ENCODE peak calls at places on chromosome 12, in nine cellular contexts. C is upper lobe of right lung; N is tibial artery; G is CD8-positive, alpha-beta T cell; Z is astrocyte; J is esophagus muscularis mucosa; D is sigmoid colon; X is fibroblast of mammary gland; T is tibial nerve. B is an unnamed sample.

GRCh38 chr12:89453579-89453978 is 71.0 kb downstream of the GALNT4 start:
- DNase-seq in C (no peak), N (no peak), G (no peak), Z (peak), J (no peak), D (no peak), X (peak), T (no peak), B (peak)

GRCh38 chr12:96985515-96986362 is 78.7 kb downstream of the NEDD1 start:
- DNase-seq in C (peak), N (no peak), G (peak), Z (no peak), J (peak), D (no peak), X (no peak), T (no peak), B (peak)

GRCh38 chr12:132476421-132476820 is 13.5 kb upstream of the FBRSL1 start:
- DNase-seq in C (no peak), N (no peak), G (no peak), Z (no peak), J (no peak), D (no peak), X (no peak), T (no peak), B (no peak)

GRCh38 chr12:68749861-68750260 is 3.9 kb downstream of the SLC35E3 start:
- DNase-seq in C (no peak), N (no peak), G (no peak), Z (no peak), J (no peak), D (no peak), X (no peak), T (no peak), B (no peak)

GRCh38 chr12:97465012-97465345 is 2.4 kb downstream of the RMST start:
- DNase-seq in C (no peak), N (no peak), G (no peak), Z (no peak), J (no peak), D (no peak), X (no peak), T (no peak), B (no peak)

GRCh38 chr12:129503802-129504201 is 400.0 kb downstream of the TMEM132D start:
- DNase-seq in C (no peak), N (no peak), G (no peak), Z (no peak), J (no peak), D (no peak), X (no peak), T (no peak), B (no peak)

GRCh38 chr12:570949-571794 is 92.1 kb downstream of the NINJ2 start:
- DNase-seq in C (peak), N (peak), G (no peak), Z (peak), J (no peak), D (peak), X (peak), T (peak), B (peak)

GRCh38 chr12:109462868-109463692 is 14.0 kb downstream of the KCTD10 start:
- DNase-seq in C (peak), N (peak), G (no peak), Z (peak), J (peak), D (peak), X (peak), T (peak), B (peak)

GRCh38 chr12:49133014-49133413 is 1.8 kb upstream of the TUBA1B start:
- DNase-seq in C (no peak), N (no peak), G (no peak), Z (no peak), J (no peak), D (no peak), X (no peak), T (no peak), B (no peak)

GRCh38 chr12:124633269-124633953 is 66.0 kb upstream of the NCOR2 start:
- DNase-seq in C (no peak), N (no peak), G (no peak), Z (peak), J (no peak), D (no peak), X (peak), T (no peak), B (peak)

GRCh38 chr12:121652767-121653497 is 16.5 kb downstream of the MORN3 start:
- DNase-seq in C (no peak), N (peak), G (no peak), Z (no peak), J (no peak), D (no peak), X (no peak), T (no peak), B (no peak)

GRCh38 chr12:22882559-22882958 is 257.6 kb downstream of the ETNK1 start:
- DNase-seq in C (no peak), N (no peak), G (no peak), Z (no peak), J (no peak), D (no peak), X (no peak), T (no peak), B (peak)

GRCh38 chr12:2395352-2395977 is 342.7 kb downstream of the CACNA1C start:
- DNase-seq in C (peak), N (no peak), G (peak), Z (no peak), J (no peak), D (no peak), X (peak), T (no peak), B (peak)

GRCh38 chr12:113334786-113335539 is at the start of gene SLC8B1:
- DNase-seq in C (peak), N (peak), G (peak), Z (peak), J (peak), D (peak), X (peak), T (peak), B (peak)

GRCh38 chr12:68007466-68007865 is 18.2 kb downstream of the IFNG-AS1 start:
- DNase-seq in C (no peak), N (no peak), G (no peak), Z (no peak), J (no peak), D (no peak), X (peak), T (no peak), B (peak)

GRCh38 chr12:86349196-86349595 is 93.0 kb upstream of the MGAT4C start:
- DNase-seq in C (no peak), N (no peak), G (no peak), Z (no peak), J (no peak), D (no peak), X (no peak), T (no peak), B (no peak)

GRCh38 chr12:77575376-77575775 is 255.3 kb upstream of the NAV3 start:
- DNase-seq in C (no peak), N (no peak), G (no peak), Z (no peak), J (no peak), D (no peak), X (no peak), T (no peak), B (no peak)

GRCh38 chr12:92045852-92046251 is 99.8 kb downstream of the BTG1 start:
- DNase-seq in C (no peak), N (no peak), G (no peak), Z (no peak), J (no peak), D (no peak), X (no peak), T (no peak), B (no peak)

GRCh38 chr12:118063567-118064391 is 2.8 kb upstream of the WSB2 start:
- DNase-seq in C (no peak), N (no peak), G (no peak), Z (no peak), J (no peak), D (no peak), X (no peak), T (no peak), B (peak)

GRCh38 chr12:22042981-22043669 is 2.9 kb upstream of the CMAS start:
- DNase-seq in C (no peak), N (no peak), G (no peak), Z (peak), J (no peak), D (no peak), X (peak), T (no peak), B (peak)

GRCh38 chr12:69555461-69555860 is 29.8 kb upstream of the CCT2 start:
- DNase-seq in C (no peak), N (no peak), G (no peak), Z (peak), J (no peak), D (no peak), X (peak), T (no peak), B (peak)

GRCh38 chr12:111406474-111407370 is 999 bp downstream of the SH2B3 start:
- DNase-seq in C (peak), N (peak), G (peak), Z (no peak), J (no peak), D (peak), X (no peak), T (no peak), B (no peak)

DNA sequence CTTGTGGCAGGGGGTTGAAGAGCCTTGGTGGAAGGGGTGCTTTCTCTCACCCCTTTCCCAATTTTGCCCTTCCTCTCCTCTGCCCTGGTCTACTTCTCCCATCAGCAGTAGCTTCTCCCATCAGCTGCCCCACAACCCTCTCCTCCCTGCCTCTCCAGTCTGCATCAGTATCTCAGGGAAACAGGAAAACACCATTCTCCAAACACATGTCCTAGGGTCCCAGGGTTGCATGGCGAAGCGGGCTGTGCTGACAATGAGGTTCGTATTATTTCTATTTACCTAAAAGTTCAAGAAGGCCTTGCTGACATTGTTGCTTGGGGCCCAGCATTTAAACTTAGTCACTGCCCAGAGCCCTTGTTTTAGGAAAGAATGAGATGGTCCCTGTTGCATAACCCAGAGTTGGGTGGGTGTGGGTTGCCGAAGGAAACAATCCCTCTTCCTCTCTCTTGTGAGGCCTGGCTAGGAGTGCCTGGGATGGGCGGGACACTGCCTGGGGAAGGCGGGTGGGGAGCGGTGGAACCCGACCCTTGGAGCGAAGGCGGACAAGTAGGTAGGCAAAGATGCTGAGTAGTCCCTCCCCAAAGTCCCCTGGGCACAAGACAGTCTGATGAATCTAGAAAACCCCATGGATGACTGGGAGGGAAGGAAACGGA is 1.3 kb upstream of the IGFBP6 start:
- DNase-seq in C (no peak), N (peak), G (no peak), Z (peak), J (no peak), D (peak), X (peak), T (peak), B (peak)
- H3K4me3 ChIP-seq in C (peak), N (peak), G (no peak), Z (no peak), J (peak), D (peak), X (peak), T (peak), B (no peak)

GRCh38 chr12:47251919-47252318 is 172.2 kb upstream of the AMIGO2 start:
- DNase-seq in C (no peak), N (no peak), G (no peak), Z (no peak), J (no peak), D (no peak), X (no peak), T (no peak), B (no peak)

GRCh38 chr12:47247418-47247817 is 167.7 kb upstream of the AMIGO2 start:
- DNase-seq in C (peak), N (no peak), G (no peak), Z (no peak), J (no peak), D (no peak), X (no peak), T (no peak), B (no peak)

GRCh38 chr12:47249082-47249481 is 169.3 kb upstream of the AMIGO2 start:
- DNase-seq in C (no peak), N (no peak), G (no peak), Z (no peak), J (no peak), D (no peak), X (no peak), T (no peak), B (no peak)

GRCh38 chr12:47245623-47246022 is 165.9 kb upstream of the AMIGO2 start:
- DNase-seq in C (no peak), N (no peak), G (no peak), Z (no peak), J (no peak), D (no peak), X (no peak), T (no peak), B (no peak)

DNA sequence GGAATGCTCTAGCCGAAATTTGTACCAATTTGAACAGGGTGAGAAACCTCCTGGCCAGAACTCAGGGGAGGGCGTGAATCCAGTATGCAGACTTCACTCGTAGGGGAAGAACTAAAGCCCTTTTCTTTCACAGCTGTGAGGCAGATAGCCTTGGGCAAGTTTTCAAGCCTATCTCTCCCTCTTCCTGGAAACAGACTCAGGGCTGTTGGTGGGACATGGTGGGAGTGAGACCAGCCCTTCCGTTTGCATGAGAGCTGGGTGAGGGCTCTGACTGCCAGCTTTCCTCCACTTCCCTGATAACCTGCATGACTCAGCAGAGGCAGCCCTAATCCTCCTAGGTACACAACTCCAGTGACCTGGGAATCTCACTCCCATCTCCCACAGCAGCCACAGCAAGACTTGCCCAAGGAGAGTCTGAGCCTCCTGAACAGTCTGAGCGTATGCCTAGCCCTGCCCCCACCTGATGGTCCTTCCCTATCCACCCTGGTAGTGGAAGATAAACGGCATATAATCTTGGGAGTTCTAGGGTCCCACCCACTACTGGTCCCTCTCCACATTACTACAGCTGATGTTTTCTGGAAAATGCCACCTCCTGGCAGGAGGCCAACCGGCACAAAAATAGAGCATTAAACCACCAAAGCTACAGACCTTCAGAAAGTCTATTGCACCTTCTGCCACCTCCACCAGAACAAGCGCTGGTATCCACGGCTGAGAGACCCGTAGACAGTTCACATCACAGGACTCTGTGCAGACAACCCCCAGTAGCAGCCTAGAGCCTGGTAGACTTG is 170.2 kb upstream of the AMIGO2 start:
- DNase-seq in C (peak), N (no peak), G (no peak), Z (peak), J (no peak), D (no peak), X (no peak), T (no peak), B (no peak)
- H3K4me3 ChIP-seq in C (no peak), N (no peak), G (no peak), Z (no peak), J (no peak), D (no peak), X (no peak), T (no peak), B (no peak)

GRCh38 chr12:55708695-55709233 is 1.1 kb upstream of the ITGA7 start:
- DNase-seq in C (no peak), N (no peak), G (no peak), Z (no peak), J (no peak), D (no peak), X (no peak), T (no peak), B (no peak)
- H3K4me3 ChIP-seq in C (no peak), N (peak), G (peak), Z (no peak), J (peak), D (peak), X (no peak), T (peak), B (no peak)

GRCh38 chr12:9868271-9868815 is 811 bp downstream of the CLEC2B start:
- DNase-seq in C (no peak), N (no peak), G (no peak), Z (no peak), J (no peak), D (no peak), X (peak), T (no peak), B (peak)
- H3K4me3 ChIP-seq in C (peak), N (peak), G (peak), Z (no peak), J (peak), D (peak), X (peak), T (peak), B (peak)

GRCh38 chr12:27865421-27865820 is 85.4 kb upstream of the MANSC4 start:
- DNase-seq in C (no peak), N (no peak), G (no peak), Z (peak), J (no peak), D (no peak), X (peak), T (no peak), B (peak)
- H3K4me3 ChIP-seq in C (no peak), N (no peak), G (no peak), Z (no peak), J (no peak), D (no peak), X (no peak), T (no peak), B (no peak)

GRCh38 chr12:14970467-14970866 is 2.4 kb upstream of the PDE6H start:
- DNase-seq in C (no peak), N (no peak), G (no peak), Z (no peak), J (no peak), D (no peak), X (peak), T (no peak), B (peak)
- H3K4me3 ChIP-seq in C (no peak), N (no peak), G (no peak), Z (no peak), J (no peak), D (no peak), X (no peak), T (no peak), B (no peak)

GRCh38 chr12:6369916-6370575 is 5.3 kb downstream of the SCNN1A start:
- DNase-seq in C (no peak), N (no peak), G (no peak), Z (no peak), J (no peak), D (no peak), X (peak), T (no peak), B (peak)
- H3K4me3 ChIP-seq in C (no peak), N (no peak), G (no peak), Z (no peak), J (no peak), D (no peak), X (no peak), T (no peak), B (no peak)

B was measured in choroid plexus epithelial cell.